ENCODE peak calls at places on chromosomes 5 and 9, in four cellular contexts. R is spleen; X is stimulated activated CD4-positive, alpha-beta T cell treated with anti-CD3 and anti-CD28 coated beads, Interleukin-4, amount 100 ng/mL, for 48 hours; Z is mesendoderm. L is an unnamed sample.

GRCh38 chr5:10244357-10244944 is 5.2 kb downstream of the ATPSCKMT start:
- DNase-seq in R (no peak), X (no peak), Z (no peak), L (no peak)

GRCh38 chr5:39517800-39518199 is 93.0 kb upstream of the DAB2 start:
- DNase-seq in R (no peak), X (no peak), Z (peak; percentile 59), L (no peak)

GRCh38 chr5:74934949-74935751 is 69.0 kb upstream of the FAM169A start:
- DNase-seq in R (no peak), X (no peak), Z (peak; percentile 78), L (peak; percentile 32)

GRCh38 chr9:16725066-16725465 is 145.4 kb downstream of the BNC2 start:
- DNase-seq in R (no peak), X (no peak), Z (no peak), L (no peak)

GRCh38 chr5:72525816-72526215 is 18.6 kb upstream of the ZNF366 start:
- DNase-seq in R (no peak), X (no peak), Z (peak; percentile 50), L (no peak)

GRCh38 chr9:127170652-127171051 is 48.2 kb upstream of the ANGPTL2 start:
- DNase-seq in R (no peak), X (no peak), Z (no peak), L (no peak)

GRCh38 chr9:116096853-116097252 is 56.7 kb upstream of the PAPPA start:
- DNase-seq in R (no peak), X (no peak), Z (peak; percentile 48), L (no peak)

GRCh38 chr5:178785999-178786398 is 55.5 kb upstream of the ZNF354A start:
- DNase-seq in R (no peak), X (no peak), Z (no peak), L (no peak)

GRCh38 chr5:97400537-97400936 is 217.5 kb upstream of the RIOK2 start:
- DNase-seq in R (no peak), X (no peak), Z (peak; percentile 52), L (peak; percentile 53)

GRCh38 chr9:6819112-6819511 is 61.3 kb downstream of the KDM4C start:
- DNase-seq in R (no peak), X (no peak), Z (no peak), L (no peak)

GRCh38 chr5:157455057-157455456 is 5.0 kb upstream of the NIPAL4 start:
- DNase-seq in R (no peak), X (no peak), Z (no peak), L (no peak)

L was measured in H7.